ENCODE peak calls at places on chromosomes 12 and 14, in seven cellular contexts. One of them, this sample, is unnamed.

GRCh38 chr14:101065696-101066694 is 162.5 kb upstream of the RTL1 start:
- DNase-seq in H9: no peak
- DNase-seq in mesendoderm: no peak
- DNase-seq in H1: no peak
- DNase-seq in IMR-90: no peak
- DNase-seq in mesenchymal stem cell: no peak
- DNase-seq in trophoblast cell: no peak
- DNase-seq in this sample: no peak

GRCh38 chr12:109768901-109769670 is 55.5 kb downstream of the FAM222A start:
- DNase-seq in mesendoderm: no peak
- DNase-seq in trophoblast cell: peak; percentile 79
- DNase-seq in H9: no peak
- DNase-seq in mesenchymal stem cell: no peak
- DNase-seq in IMR-90: no peak
- DNase-seq in H1: peak; percentile 43
- DNase-seq in this sample: no peak

GRCh38 chr14:102508410-102508773 is 1.2 kb downstream of the ANKRD9 start:
- DNase-seq in H9: no peak
- DNase-seq in IMR-90: no peak
- DNase-seq in trophoblast cell: peak; percentile 90
- DNase-seq in H1: no peak
- DNase-seq in mesenchymal stem cell: no peak
- DNase-seq in mesendoderm: no peak
- DNase-seq in this sample: no peak

GRCh38 chr14:21279783-21280182 is at the start of gene RPGRIP1:
- DNase-seq in H9: no peak
- DNase-seq in H1: no peak
- DNase-seq in mesenchymal stem cell: no peak
- DNase-seq in trophoblast cell: no peak
- DNase-seq in IMR-90: no peak
- DNase-seq in mesendoderm: no peak
- DNase-seq in this sample: no peak

GRCh38 chr14:100709252-100709955 is 17.3 kb upstream of the DLK1 start:
- DNase-seq in mesenchymal stem cell: peak; percentile 53
- DNase-seq in H9: no peak
- DNase-seq in trophoblast cell: peak; percentile 41
- DNase-seq in IMR-90: peak; percentile 10
- DNase-seq in mesendoderm: peak; percentile 70
- DNase-seq in H1: no peak
- DNase-seq in this sample: no peak

GRCh38 chr12:107955966-107956643 is 173.0 kb upstream of the WSCD2 start:
- DNase-seq in H1: no peak
- DNase-seq in mesenchymal stem cell: no peak
- DNase-seq in trophoblast cell: no peak
- DNase-seq in IMR-90: no peak
- DNase-seq in H9: no peak
- DNase-seq in mesendoderm: no peak
- DNase-seq in this sample: no peak

GRCh38 chr14:96929969-96930368 is 132.8 kb downstream of the VRK1 start:
- DNase-seq in H9: no peak
- DNase-seq in H1: no peak
- DNase-seq in mesendoderm: no peak
- DNase-seq in mesenchymal stem cell: no peak
- DNase-seq in trophoblast cell: no peak
- DNase-seq in IMR-90: no peak
- DNase-seq in this sample: no peak

GRCh38 chr12:93895096-93895460 is 217.9 kb downstream of the CRADD start:
- DNase-seq in IMR-90: peak; percentile 30
- DNase-seq in H1: peak; percentile 46
- DNase-seq in mesendoderm: peak; percentile 39
- DNase-seq in H9: no peak
- DNase-seq in trophoblast cell: no peak
- DNase-seq in mesenchymal stem cell: no peak
- DNase-seq in this sample: no peak

GRCh38 chr14:38187475-38187874 is 20.2 kb upstream of the SSTR1 start:
- DNase-seq in IMR-90: no peak
- DNase-seq in H9: no peak
- DNase-seq in trophoblast cell: peak; percentile 12
- DNase-seq in H1: no peak
- DNase-seq in mesendoderm: peak; percentile 60
- DNase-seq in mesenchymal stem cell: no peak
- DNase-seq in this sample: no peak

GRCh38 chr14:60179296-60179924 is 14.2 kb upstream of the DHRS7 start:
- DNase-seq in trophoblast cell: peak; percentile 24
- DNase-seq in mesenchymal stem cell: no peak
- DNase-seq in mesendoderm: no peak
- DNase-seq in IMR-90: peak; percentile 48
- DNase-seq in H1: no peak
- DNase-seq in H9: no peak
- DNase-seq in this sample: no peak

GRCh38 chr12:93144109-93144508 is 215.0 kb upstream of the EEA1 start:
- DNase-seq in H1: no peak
- DNase-seq in IMR-90: peak; percentile 15
- DNase-seq in trophoblast cell: no peak
- DNase-seq in H9: no peak
- DNase-seq in mesendoderm: peak; percentile 16
- DNase-seq in mesenchymal stem cell: no peak
- DNase-seq in this sample: no peak

GRCh38 chr14:55804198-55804553 is 224.2 kb downstream of the KTN1 start:
- DNase-seq in trophoblast cell: no peak
- DNase-seq in IMR-90: no peak
- DNase-seq in mesenchymal stem cell: no peak
- DNase-seq in H9: no peak
- DNase-seq in H1: no peak
- DNase-seq in mesendoderm: no peak
- DNase-seq in this sample: no peak

GRCh38 chr14:55805250-55805649 is 225.2 kb downstream of the KTN1 start:
- DNase-seq in mesenchymal stem cell: no peak
- DNase-seq in mesendoderm: no peak
- DNase-seq in trophoblast cell: no peak
- DNase-seq in H9: no peak
- DNase-seq in H1: no peak
- DNase-seq in IMR-90: no peak
- DNase-seq in this sample: no peak

GRCh38 chr14:55807992-55808391 is 228.0 kb downstream of the KTN1 start:
- DNase-seq in IMR-90: no peak
- DNase-seq in H9: no peak
- DNase-seq in mesendoderm: no peak
- DNase-seq in H1: no peak
- DNase-seq in trophoblast cell: peak; percentile 18
- DNase-seq in mesenchymal stem cell: no peak
- DNase-seq in this sample: no peak

GRCh38 chr14:55807536-55807935 is 227.5 kb downstream of the KTN1 start:
- DNase-seq in trophoblast cell: no peak
- DNase-seq in mesendoderm: no peak
- DNase-seq in H1: no peak
- DNase-seq in H9: no peak
- DNase-seq in mesenchymal stem cell: no peak
- DNase-seq in IMR-90: no peak
- DNase-seq in this sample: no peak

GRCh38 chr14:55807059-55807499 is 227.1 kb downstream of the KTN1 start:
- DNase-seq in IMR-90: peak; percentile 80
- DNase-seq in mesenchymal stem cell: peak; percentile 21
- DNase-seq in mesendoderm: no peak
- DNase-seq in H9: no peak
- DNase-seq in trophoblast cell: peak; percentile 26
- DNase-seq in H1: no peak
- DNase-seq in this sample: no peak
- H3K27ac ChIP-seq in IMR-90: no peak overlapping the region
- H3K27ac ChIP-seq in mesenchymal stem cell: no peak overlapping the region
- H3K27ac ChIP-seq in mesendoderm: no peak overlapping the region
- H3K27ac ChIP-seq in H9: no peak overlapping the region
- H3K27ac ChIP-seq in trophoblast cell: no peak overlapping the region
- H3K27ac ChIP-seq in H1: no peak overlapping the region
- H3K27ac ChIP-seq in this sample: no peak overlapping the region

DNA sequence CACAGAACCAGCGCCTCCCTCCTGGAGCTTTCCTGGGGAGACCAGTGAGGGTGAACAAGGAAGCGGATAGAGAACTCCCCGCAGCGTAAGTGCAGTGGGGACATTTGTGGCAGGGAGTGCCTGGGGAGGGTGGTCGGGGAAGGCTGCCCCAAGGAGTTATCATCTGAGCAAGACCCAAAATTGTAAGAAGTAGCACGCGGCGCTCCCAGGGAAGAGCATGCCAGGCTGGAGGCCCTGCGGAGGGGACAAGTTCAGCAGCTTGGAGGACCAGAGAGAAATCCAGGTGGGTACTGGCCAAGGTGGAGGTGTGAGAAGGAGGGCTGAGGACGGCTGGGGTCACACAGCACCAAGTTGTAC is 46.2 kb upstream of the RIMBP2 start:
- DNase-seq in trophoblast cell: no peak
- DNase-seq in IMR-90: no peak
- DNase-seq in mesendoderm: no peak
- DNase-seq in H9: no peak
- DNase-seq in mesenchymal stem cell: no peak
- DNase-seq in H1: no peak
- DNase-seq in this sample: no peak
- H4K8ac ChIP-seq in trophoblast cell: no peak overlapping the region
- H4K8ac ChIP-seq in IMR-90: no peak overlapping the region
- H4K8ac ChIP-seq in mesendoderm: no peak overlapping the region
- H4K8ac ChIP-seq in H9: no peak overlapping the region
- H4K8ac ChIP-seq in mesenchymal stem cell: no peak overlapping the region
- H4K8ac ChIP-seq in H1: no peak overlapping the region
- H4K8ac ChIP-seq in this sample: no peak overlapping the region

GRCh38 chr12:75887979-75888378 is 143.6 kb downstream of the PHLDA1 start:
- DNase-seq in mesenchymal stem cell: no peak
- DNase-seq in mesendoderm: no peak
- DNase-seq in H9: no peak
- DNase-seq in H1: no peak
- DNase-seq in trophoblast cell: no peak
- DNase-seq in IMR-90: no peak
- DNase-seq in this sample: no peak
- H3K27ac ChIP-seq in mesenchymal stem cell: no peak overlapping the region
- H3K27ac ChIP-seq in mesendoderm: no peak overlapping the region
- H3K27ac ChIP-seq in H9: no peak overlapping the region
- H3K27ac ChIP-seq in H1: no peak overlapping the region
- H3K27ac ChIP-seq in trophoblast cell: no peak overlapping the region
- H3K27ac ChIP-seq in IMR-90: no peak overlapping the region
- H3K27ac ChIP-seq in this sample: no peak overlapping the region

GRCh38 chr12:102106905-102107304 is 13.0 kb downstream of the NUP37 start:
- DNase-seq in trophoblast cell: no peak
- DNase-seq in IMR-90: no peak
- DNase-seq in mesenchymal stem cell: no peak
- DNase-seq in H9: no peak
- DNase-seq in H1: no peak
- DNase-seq in mesendoderm: peak; percentile 12
- DNase-seq in this sample: no peak
- H4K8ac ChIP-seq in trophoblast cell: no peak overlapping the region
- H4K8ac ChIP-seq in IMR-90: no peak overlapping the region
- H4K8ac ChIP-seq in mesenchymal stem cell: no peak overlapping the region
- H4K8ac ChIP-seq in H9: no peak overlapping the region
- H4K8ac ChIP-seq in H1: no peak overlapping the region
- H4K8ac ChIP-seq in mesendoderm: no peak overlapping the region
- H4K8ac ChIP-seq in this sample: no peak overlapping the region

DNA sequence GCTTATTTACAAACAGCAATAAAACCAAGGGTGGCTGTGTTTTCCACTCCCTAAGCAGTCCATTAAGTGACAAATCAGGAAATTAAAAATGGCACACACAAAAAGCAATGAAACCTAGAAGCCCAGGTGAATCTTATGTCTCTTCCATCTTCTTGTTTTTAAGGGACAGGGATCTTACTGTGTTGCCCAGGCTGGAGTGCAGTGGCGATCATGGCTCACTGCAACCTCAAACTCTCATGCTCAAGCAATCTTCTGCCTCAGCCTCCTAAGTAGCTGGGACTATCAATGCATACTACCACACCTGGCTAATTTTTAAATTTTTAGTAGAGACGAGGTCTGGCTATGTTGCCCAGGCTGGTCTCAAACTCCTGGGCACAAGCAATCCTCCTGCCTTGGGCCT is 52.4 kb upstream of the CERS5 start:
- DNase-seq in mesenchymal stem cell: no peak
- DNase-seq in mesendoderm: no peak
- DNase-seq in IMR-90: no peak
- DNase-seq in H9: no peak
- DNase-seq in H1: no peak
- DNase-seq in trophoblast cell: peak; percentile 47
- DNase-seq in this sample: no peak
- H3K27ac ChIP-seq in mesenchymal stem cell: no peak overlapping the region
- H3K27ac ChIP-seq in mesendoderm: no peak overlapping the region
- H3K27ac ChIP-seq in IMR-90: peak overlapping the region; percentile 88
- H3K27ac ChIP-seq in H9: no peak overlapping the region
- H3K27ac ChIP-seq in H1: no peak overlapping the region
- H3K27ac ChIP-seq in trophoblast cell: no peak overlapping the region
- H3K27ac ChIP-seq in this sample: no peak overlapping the region

This sample was measured in neuronal stem cell.